ENCODE peak calls at places on chromosomes 5 and 9, in five cellular contexts. One of them, this sample, is unnamed. For H3K4me1, the result is how much of the 10 kb centered on the place peaks cover.

GRCh38 chr9:35406183-35406959 is 83.5 kb upstream of the RUSC2 start:
- DNase-seq in GM23338: peak
- DNase-seq in fibroblast of lung: no peak
- DNase-seq in heart left ventricle: peak
- DNase-seq in cardiac muscle cell: peak
- DNase-seq in this sample: peak

GRCh38 chr5:111563041-111563822 is 50.9 kb upstream of the STARD4 start:
- DNase-seq in GM23338: no peak
- DNase-seq in fibroblast of lung: peak
- DNase-seq in heart left ventricle: no peak
- DNase-seq in cardiac muscle cell: peak
- DNase-seq in this sample: peak

GRCh38 chr9:112914524-112914923 is 23.8 kb upstream of the SLC46A2 start:
- DNase-seq in GM23338: no peak
- DNase-seq in fibroblast of lung: no peak
- DNase-seq in heart left ventricle: no peak
- DNase-seq in cardiac muscle cell: no peak
- DNase-seq in this sample: no peak

GRCh38 chr5:146409081-146409671 is 38.0 kb upstream of the TCERG1 start:
- DNase-seq in GM23338: no peak
- DNase-seq in fibroblast of lung: peak
- DNase-seq in heart left ventricle: no peak
- DNase-seq in cardiac muscle cell: no peak
- DNase-seq in this sample: no peak

GRCh38 chr9:69815313-69815712 is 5.3 kb upstream of the CFAP95 start:
- DNase-seq in GM23338: no peak
- DNase-seq in fibroblast of lung: no peak
- DNase-seq in heart left ventricle: no peak
- DNase-seq in cardiac muscle cell: no peak
- DNase-seq in this sample: no peak

GRCh38 chr5:91126448-91126847 is 256.7 kb downstream of the ARRDC3 start:
- DNase-seq in GM23338: no peak
- DNase-seq in fibroblast of lung: peak
- DNase-seq in heart left ventricle: no peak
- DNase-seq in cardiac muscle cell: no peak
- DNase-seq in this sample: no peak

GRCh38 chr5:160133071-160133917 is 14.0 kb upstream of the PWWP2A start:
- DNase-seq in GM23338: peak
- DNase-seq in fibroblast of lung: peak
- DNase-seq in heart left ventricle: no peak
- DNase-seq in cardiac muscle cell: peak
- DNase-seq in this sample: no peak

GRCh38 chr9:14343948-14344547 is 30.1 kb upstream of the NFIB start:
- DNase-seq in GM23338: peak
- DNase-seq in fibroblast of lung: no peak
- DNase-seq in heart left ventricle: peak
- DNase-seq in cardiac muscle cell: no peak
- DNase-seq in this sample: no peak

GRCh38 chr5:14743601-14744295 is 79.2 kb downstream of the OTULIN start:
- DNase-seq in GM23338: no peak
- DNase-seq in fibroblast of lung: peak
- DNase-seq in heart left ventricle: no peak
- DNase-seq in cardiac muscle cell: no peak
- DNase-seq in this sample: no peak

GRCh38 chr5:135193213-135194125 is 159.4 kb upstream of the PITX1 start:
- DNase-seq in GM23338: no peak
- DNase-seq in fibroblast of lung: peak
- DNase-seq in heart left ventricle: no peak
- DNase-seq in cardiac muscle cell: peak
- DNase-seq in this sample: no peak

GRCh38 chr9:78291240-78291915 is 5.5 kb upstream of the PSAT1 start:
- DNase-seq in GM23338: no peak
- DNase-seq in fibroblast of lung: no peak
- DNase-seq in heart left ventricle: no peak
- DNase-seq in cardiac muscle cell: no peak
- DNase-seq in this sample: no peak

GRCh38 chr5:61991861-61992260 is 314.1 kb upstream of the KIF2A start:
- DNase-seq in GM23338: no peak
- DNase-seq in fibroblast of lung: peak
- DNase-seq in heart left ventricle: no peak
- DNase-seq in cardiac muscle cell: no peak
- DNase-seq in this sample: no peak

GRCh38 chr5:176543428-176544182 is 5.5 kb upstream of the CDHR2 start:
- DNase-seq in GM23338: peak
- DNase-seq in fibroblast of lung: peak
- DNase-seq in heart left ventricle: peak
- DNase-seq in cardiac muscle cell: peak
- DNase-seq in this sample: peak

GRCh38 chr9:114860187-114860586 is 54.3 kb upstream of the TNFSF15 start:
- DNase-seq in GM23338: no peak
- DNase-seq in fibroblast of lung: no peak
- DNase-seq in heart left ventricle: no peak
- DNase-seq in cardiac muscle cell: no peak
- DNase-seq in this sample: no peak

GRCh38 chr5:36392818-36393217 is 91.1 kb upstream of the RANBP3L start:
- DNase-seq in GM23338: no peak
- DNase-seq in fibroblast of lung: peak
- DNase-seq in heart left ventricle: no peak
- DNase-seq in cardiac muscle cell: no peak
- DNase-seq in this sample: no peak
- H3K4me3 ChIP-seq in GM23338: no peak
- H3K4me3 ChIP-seq in fibroblast of lung: no peak
- H3K4me3 ChIP-seq in heart left ventricle: no peak
- H3K4me3 ChIP-seq in cardiac muscle cell: no peak
- H3K4me3 ChIP-seq in this sample: no peak

GRCh38 chr5:171318026-171318425 is 9.0 kb downstream of the TLX3 start:
- DNase-seq in GM23338: peak
- DNase-seq in fibroblast of lung: no peak
- DNase-seq in heart left ventricle: no peak
- DNase-seq in cardiac muscle cell: no peak
- DNase-seq in this sample: no peak

GRCh38 chr5:171321447-171321846 is 12.4 kb downstream of the TLX3 start:
- DNase-seq in GM23338: peak
- DNase-seq in fibroblast of lung: no peak
- DNase-seq in heart left ventricle: no peak
- DNase-seq in cardiac muscle cell: no peak
- DNase-seq in this sample: no peak

GRCh38 chr5:171323806-171324632 is 15.0 kb downstream of the TLX3 start:
- DNase-seq in GM23338: peak
- DNase-seq in fibroblast of lung: no peak
- DNase-seq in heart left ventricle: no peak
- DNase-seq in cardiac muscle cell: no peak
- DNase-seq in this sample: no peak

GRCh38 chr5:171323007-171323406 is 14.0 kb downstream of the TLX3 start:
- DNase-seq in GM23338: no peak
- DNase-seq in fibroblast of lung: no peak
- DNase-seq in heart left ventricle: no peak
- DNase-seq in cardiac muscle cell: no peak
- DNase-seq in this sample: no peak

GRCh38 chr5:171322527-171322926 is 13.5 kb downstream of the TLX3 start:
- DNase-seq in GM23338: no peak
- DNase-seq in fibroblast of lung: no peak
- DNase-seq in heart left ventricle: no peak
- DNase-seq in cardiac muscle cell: no peak
- DNase-seq in this sample: no peak
- TF ChIP-seq CTCF in GM23338: no peak
- TF ChIP-seq CTCF in fibroblast of lung: no peak
- TF ChIP-seq CTCF in heart left ventricle: no peak
- TF ChIP-seq CTCF in cardiac muscle cell: no peak
- TF ChIP-seq CTCF in this sample: no peak

GRCh38 chr5:105872569-105873270 is 1798.0 kb downstream of the EFNA5 start:
- DNase-seq in GM23338: no peak
- DNase-seq in fibroblast of lung: no peak
- DNase-seq in heart left ventricle: no peak
- DNase-seq in cardiac muscle cell: no peak
- DNase-seq in this sample: no peak

GRCh38 chr5:105865834-105866233 is 1804.9 kb downstream of the EFNA5 start:
- DNase-seq in GM23338: no peak
- DNase-seq in fibroblast of lung: no peak
- DNase-seq in heart left ventricle: no peak
- DNase-seq in cardiac muscle cell: no peak
- DNase-seq in this sample: no peak

GRCh38 chr5:105868038-105868775 is 1802.5 kb downstream of the EFNA5 start:
- DNase-seq in GM23338: peak
- DNase-seq in fibroblast of lung: no peak
- DNase-seq in heart left ventricle: no peak
- DNase-seq in cardiac muscle cell: no peak
- DNase-seq in this sample: no peak
- H3K4me1 ChIP-seq in GM23338: under half
- H3K4me1 ChIP-seq in fibroblast of lung: under half
- H3K4me1 ChIP-seq in heart left ventricle: under half
- H3K4me1 ChIP-seq in cardiac muscle cell: under half
- H3K4me1 ChIP-seq in this sample: under half

DNA sequence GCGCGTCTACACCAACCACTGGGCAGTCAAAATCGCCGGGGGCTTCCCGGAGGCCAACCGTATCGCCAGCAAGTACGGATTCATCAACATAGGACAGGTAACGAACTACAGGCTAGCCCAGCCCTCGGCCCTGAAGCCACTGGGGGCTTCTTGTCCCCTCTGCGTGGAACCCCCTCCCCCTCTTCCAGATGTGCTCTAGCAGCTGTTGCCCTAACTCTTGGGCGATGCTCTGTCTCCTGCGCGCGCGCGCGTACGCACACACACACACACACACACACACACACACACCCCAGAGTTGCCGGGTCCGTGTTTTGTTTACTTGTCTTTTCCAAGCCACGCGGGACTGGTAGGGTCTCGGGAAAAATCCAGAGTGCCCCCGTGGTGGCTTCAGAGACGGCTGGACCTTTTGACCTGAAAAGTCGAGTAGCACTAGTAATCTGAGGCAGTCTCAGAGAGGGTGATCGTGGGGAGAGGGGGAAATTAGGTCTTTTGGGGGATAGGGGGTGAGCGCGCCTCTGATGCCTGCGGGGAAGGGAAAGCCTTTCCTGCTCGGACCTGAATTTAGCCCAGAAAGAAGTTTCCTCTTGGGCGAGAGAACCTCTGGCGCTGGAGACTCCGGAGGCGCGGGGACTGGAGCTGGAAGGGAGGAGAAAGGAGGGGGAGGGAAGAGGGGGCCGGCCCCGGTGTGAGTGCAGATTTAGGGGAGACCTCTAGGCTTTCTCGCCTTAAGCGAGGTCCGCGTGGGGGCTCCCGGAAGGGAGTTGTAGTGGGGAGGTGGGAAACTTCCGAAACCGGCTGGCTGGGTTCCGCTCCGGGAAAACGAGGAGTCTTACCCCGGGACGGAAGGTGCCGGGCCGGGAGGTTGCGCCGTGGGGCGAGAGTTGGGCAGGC is 1.0 kb downstream of the PCSK5 start:
- DNase-seq in GM23338: peak
- DNase-seq in fibroblast of lung: peak
- DNase-seq in heart left ventricle: peak
- DNase-seq in cardiac muscle cell: peak
- DNase-seq in this sample: peak
- H3K4me3 ChIP-seq in GM23338: peak
- H3K4me3 ChIP-seq in fibroblast of lung: peak
- H3K4me3 ChIP-seq in heart left ventricle: peak
- H3K4me3 ChIP-seq in cardiac muscle cell: peak
- H3K4me3 ChIP-seq in this sample: peak

This sample was measured in BE2C.